ENCODE peak calls at places on chromosomes 12 and 14, in eight cellular contexts. D is SK-N-SH, Y is A549, L is HepG2, B is GM12878, C is HCT116, P is H1, N is K562. Z is an unnamed sample.

GRCh38 chr12:113325938-113326337 is 9.0 kb downstream of the SLC8B1 start:
- DNase-seq in D (no peak), Y (peak), L (no peak), B (no peak), C (no peak), P (no peak), N (no peak), Z (peak)

GRCh38 chr12:87509233-87509820 is 519.9 kb downstream of the C12orf50 start:
- DNase-seq in D (peak), Y (peak), L (no peak), B (no peak), C (peak), P (no peak), N (no peak), Z (peak)

GRCh38 chr12:68675098-68675842 is 11.5 kb upstream of the NUP107 start:
- DNase-seq in D (no peak), Y (no peak), L (no peak), B (no peak), C (no peak), P (no peak), N (peak), Z (no peak)

GRCh38 chr12:94831081-94831747 is 172.3 kb downstream of the NDUFA12 start:
- DNase-seq in D (no peak), Y (no peak), L (no peak), B (peak), C (no peak), P (no peak), N (no peak), Z (no peak)

GRCh38 chr12:120905856-120906384 is 1.8 kb upstream of the SPPL3 start:
- DNase-seq in D (peak), Y (no peak), L (no peak), B (no peak), C (no peak), P (no peak), N (no peak), Z (no peak)

GRCh38 chr12:41606741-41607460 is 418.8 kb downstream of the PDZRN4 start:
- DNase-seq in D (no peak), Y (no peak), L (no peak), B (no peak), C (no peak), P (no peak), N (no peak), Z (no peak)

GRCh38 chr14:93006484-93007128 is 83.7 kb downstream of the CHGA start:
- DNase-seq in D (no peak), Y (no peak), L (no peak), B (no peak), C (no peak), P (no peak), N (no peak), Z (no peak)

GRCh38 chr14:74401504-74402241 is 24.3 kb downstream of the SYNDIG1L start:
- DNase-seq in D (peak), Y (no peak), L (no peak), B (peak), C (no peak), P (peak), N (peak), Z (no peak)

GRCh38 chr12:110080410-110080809 is 32.1 kb upstream of the C12orf76 start:
- DNase-seq in D (no peak), Y (no peak), L (no peak), B (no peak), C (no peak), P (no peak), N (no peak), Z (no peak)

GRCh38 chr12:92866418-92866817 is 62.7 kb downstream of the EEA1 start:
- DNase-seq in D (no peak), Y (no peak), L (no peak), B (no peak), C (no peak), P (no peak), N (no peak), Z (no peak)

GRCh38 chr14:62066304-62066703 is 304.1 kb downstream of the SNAPC1 start:
- DNase-seq in D (no peak), Y (no peak), L (no peak), B (no peak), C (no peak), P (no peak), N (no peak), Z (peak)

GRCh38 chr14:64720190-64720589 is 16.0 kb downstream of the PLEKHG3 start:
- DNase-seq in D (no peak), Y (peak), L (peak), B (no peak), C (peak), P (no peak), N (no peak), Z (peak)

GRCh38 chr12:71092290-71092689 is 65.5 kb downstream of the TSPAN8 start:
- DNase-seq in D (no peak), Y (no peak), L (no peak), B (no peak), C (peak), P (no peak), N (no peak), Z (peak)

GRCh38 chr12:42759622-42760273 is 170.2 kb upstream of the PRICKLE1 start:
- DNase-seq in D (no peak), Y (no peak), L (no peak), B (no peak), C (no peak), P (no peak), N (no peak), Z (peak)

DNA sequence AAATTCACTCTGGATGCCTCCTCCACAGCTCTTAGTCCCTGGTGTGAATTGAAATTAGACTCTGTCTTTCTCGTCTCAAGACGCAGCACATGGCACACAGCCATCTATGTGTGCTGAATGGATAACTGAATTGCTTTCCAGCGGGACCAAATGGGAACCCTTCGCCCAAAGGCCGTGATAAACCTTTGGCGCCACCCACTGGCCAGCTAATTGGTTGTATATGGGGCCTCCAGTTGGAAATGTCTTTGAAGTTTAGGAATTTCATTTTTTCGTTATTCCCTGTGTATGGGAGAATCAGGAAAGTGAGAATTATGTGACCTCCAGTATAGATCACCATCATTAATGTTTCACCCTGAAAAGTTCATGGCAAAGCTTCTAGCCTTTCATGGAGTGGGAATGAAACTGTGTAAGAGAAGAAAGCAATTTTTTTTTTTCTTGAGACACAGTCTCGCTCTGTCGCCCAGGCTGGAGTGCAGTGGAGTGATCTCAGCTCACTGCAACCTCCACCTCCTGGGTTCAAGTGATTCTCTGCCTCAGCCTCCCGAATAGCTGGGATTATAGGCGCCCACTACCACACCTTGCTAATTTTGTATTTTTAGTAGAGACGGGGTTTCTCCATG is 9.8 kb upstream of the HSP90AA1 start:
- DNase-seq in D (peak), Y (peak), L (peak), B (no peak), C (peak), P (peak), N (peak), Z (peak)
- TF ChIP-seq RAD21 in D (peak), Y (peak), L (peak), B (peak), C (peak), P (peak), N (peak), Z (peak)

GRCh38 chr14:24859559-24859958 is 190.4 kb downstream of the STXBP6 start:
- DNase-seq in D (no peak), Y (no peak), L (no peak), B (no peak), C (no peak), P (no peak), N (no peak), Z (no peak)
- TF ChIP-seq RAD21 in D (no peak), Y (no peak), L (no peak), B (no peak), C (no peak), P (no peak), N (no peak), Z (no peak)

DNA sequence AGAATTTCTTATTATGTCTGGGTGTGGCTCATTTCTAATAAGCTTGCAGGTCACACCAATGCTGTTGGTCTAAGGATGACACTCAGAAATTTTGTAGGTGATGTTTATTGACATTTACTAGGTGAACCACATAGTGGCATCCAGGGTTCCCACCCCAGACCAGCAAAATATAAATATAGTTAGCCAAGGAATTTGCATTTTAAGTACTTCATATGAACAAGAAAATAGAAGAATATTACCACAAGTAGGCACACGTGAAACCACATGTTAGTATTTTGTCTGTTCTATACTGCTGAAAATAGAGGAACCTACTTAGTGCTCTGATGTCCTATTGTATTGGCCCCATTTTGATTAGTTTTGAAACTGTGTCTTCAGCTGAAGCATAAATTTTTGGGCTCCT is 71.1 kb downstream of the USP15 start:
- DNase-seq in D (no peak), Y (no peak), L (no peak), B (no peak), C (no peak), P (no peak), N (no peak), Z (no peak)
- TF ChIP-seq RAD21 in D (no peak), Y (no peak), L (no peak), B (no peak), C (no peak), P (no peak), N (no peak), Z (no peak)

GRCh38 chr12:124745891-124746570 is 117.6 kb downstream of the SCARB1 start:
- DNase-seq in D (peak), Y (peak), L (peak), B (no peak), C (peak), P (peak), N (peak), Z (peak)
- TF ChIP-seq RAD21 in D (peak), Y (no peak), L (no peak), B (no peak), C (no peak), P (peak), N (no peak), Z (no peak)

DNA sequence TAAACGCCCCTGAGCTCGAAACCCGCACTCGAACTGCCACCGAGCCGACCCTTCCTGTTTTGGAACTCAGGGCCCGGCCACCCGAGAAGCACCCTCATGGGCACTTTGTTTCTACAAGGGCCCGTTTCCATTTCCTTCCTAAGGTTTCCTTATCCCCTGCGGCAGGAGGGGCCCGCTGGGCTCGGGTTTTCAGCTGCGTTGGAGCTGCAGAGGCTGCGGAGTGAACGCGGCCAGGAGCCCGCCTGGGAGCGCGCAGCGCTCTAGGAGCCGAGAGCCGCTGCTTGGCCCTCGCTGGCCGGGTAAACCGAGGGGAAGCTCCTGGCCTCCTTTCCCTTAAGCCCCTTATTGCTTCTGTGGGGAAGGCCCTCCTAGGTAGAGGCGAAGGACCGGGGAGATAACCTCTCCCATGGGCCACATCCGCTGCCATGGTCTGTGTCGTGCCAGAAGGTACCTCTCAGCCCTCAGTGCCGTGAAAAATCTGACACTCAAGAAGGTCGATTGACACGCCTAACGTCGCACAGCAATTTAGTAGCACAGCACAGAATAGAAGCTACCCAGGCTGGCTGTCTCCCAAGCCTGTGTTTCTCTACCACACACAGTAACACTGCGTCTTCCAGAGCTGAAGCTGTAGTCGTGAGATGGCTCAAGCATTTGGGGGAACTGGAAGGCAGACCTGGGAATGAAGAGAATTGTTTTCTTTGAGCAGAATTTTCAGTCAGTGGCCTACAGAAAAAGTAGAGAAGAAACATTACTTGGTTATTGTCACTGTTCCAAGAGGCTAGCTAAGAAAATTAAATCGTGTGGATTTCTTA is 12.9 kb upstream of the CALM1 start:
- DNase-seq in D (peak), Y (no peak), L (peak), B (no peak), C (no peak), P (peak), N (peak), Z (peak)
- TF ChIP-seq RAD21 in D (no peak), Y (no peak), L (no peak), B (no peak), C (no peak), P (no peak), N (no peak), Z (no peak)

GRCh38 chr14:55054098-55054497 is 2.7 kb downstream of the MAPK1IP1L start:
- DNase-seq in D (no peak), Y (no peak), L (no peak), B (no peak), C (no peak), P (no peak), N (no peak), Z (no peak)
- TF ChIP-seq RAD21 in D (no peak), Y (no peak), L (no peak), B (no peak), C (no peak), P (no peak), N (no peak), Z (no peak)

GRCh38 chr14:54169254-54169924 is 212.8 kb upstream of the BMP4 start:
- DNase-seq in D (no peak), Y (no peak), L (no peak), B (no peak), C (peak), P (no peak), N (no peak), Z (peak)
- TF ChIP-seq RAD21 in D (no peak), Y (no peak), L (no peak), B (no peak), C (peak), P (no peak), N (no peak), Z (no peak)